ENCODE peak calls at places on chromosome 9, in ten cellular contexts. One of them, this sample, is unnamed.

GRCh38 chr9:106717686-106718085 is 145.3 kb upstream of the ZNF462 start:
- DNase-seq in tibial nerve: no peak
- DNase-seq in HFF-Myc: no peak
- DNase-seq in neural progenitor cell: no peak
- DNase-seq in mammary epithelial cell: peak
- DNase-seq in right atrium auricular region: no peak
- DNase-seq in cardiac muscle cell: peak
- DNase-seq in kidney epithelial cell: peak
- DNase-seq in HepG2: no peak
- DNase-seq in CD8-positive, alpha-beta T cell: no peak
- DNase-seq in this sample: peak

GRCh38 chr9:95880011-95880690 is 4.7 kb downstream of the ERCC6L2 start:
- DNase-seq in tibial nerve: no peak
- DNase-seq in HFF-Myc: no peak
- DNase-seq in neural progenitor cell: no peak
- DNase-seq in mammary epithelial cell: no peak
- DNase-seq in right atrium auricular region: no peak
- DNase-seq in cardiac muscle cell: peak
- DNase-seq in kidney epithelial cell: no peak
- DNase-seq in HepG2: no peak
- DNase-seq in CD8-positive, alpha-beta T cell: no peak
- DNase-seq in this sample: peak

GRCh38 chr9:108434502-108434901 is 421.3 kb downstream of the ACTL7B start:
- DNase-seq in tibial nerve: no peak
- DNase-seq in HFF-Myc: no peak
- DNase-seq in neural progenitor cell: no peak
- DNase-seq in mammary epithelial cell: no peak
- DNase-seq in right atrium auricular region: no peak
- DNase-seq in cardiac muscle cell: peak
- DNase-seq in kidney epithelial cell: no peak
- DNase-seq in HepG2: no peak
- DNase-seq in CD8-positive, alpha-beta T cell: no peak
- DNase-seq in this sample: no peak

GRCh38 chr9:106644661-106645060 is 218.3 kb upstream of the ZNF462 start:
- DNase-seq in tibial nerve: no peak
- DNase-seq in HFF-Myc: no peak
- DNase-seq in neural progenitor cell: no peak
- DNase-seq in mammary epithelial cell: no peak
- DNase-seq in right atrium auricular region: no peak
- DNase-seq in cardiac muscle cell: no peak
- DNase-seq in kidney epithelial cell: no peak
- DNase-seq in HepG2: no peak
- DNase-seq in CD8-positive, alpha-beta T cell: no peak
- DNase-seq in this sample: no peak

GRCh38 chr9:89421595-89421994 is 76.3 kb downstream of the SEMA4D start:
- DNase-seq in tibial nerve: no peak
- DNase-seq in HFF-Myc: no peak
- DNase-seq in neural progenitor cell: no peak
- DNase-seq in mammary epithelial cell: no peak
- DNase-seq in right atrium auricular region: no peak
- DNase-seq in cardiac muscle cell: peak
- DNase-seq in kidney epithelial cell: no peak
- DNase-seq in HepG2: no peak
- DNase-seq in CD8-positive, alpha-beta T cell: no peak
- DNase-seq in this sample: no peak

GRCh38 chr9:89372230-89372816 is 54.0 kb downstream of the SECISBP2 start:
- DNase-seq in tibial nerve: no peak
- DNase-seq in HFF-Myc: no peak
- DNase-seq in neural progenitor cell: peak
- DNase-seq in mammary epithelial cell: no peak
- DNase-seq in right atrium auricular region: no peak
- DNase-seq in cardiac muscle cell: no peak
- DNase-seq in kidney epithelial cell: no peak
- DNase-seq in HepG2: no peak
- DNase-seq in CD8-positive, alpha-beta T cell: peak
- DNase-seq in this sample: no peak

GRCh38 chr9:93898026-93898425 is 57.1 kb downstream of the BARX1 start:
- DNase-seq in tibial nerve: no peak
- DNase-seq in HFF-Myc: no peak
- DNase-seq in neural progenitor cell: no peak
- DNase-seq in mammary epithelial cell: no peak
- DNase-seq in right atrium auricular region: no peak
- DNase-seq in cardiac muscle cell: no peak
- DNase-seq in kidney epithelial cell: no peak
- DNase-seq in HepG2: no peak
- DNase-seq in CD8-positive, alpha-beta T cell: peak
- DNase-seq in this sample: no peak

GRCh38 chr9:110214090-110214489 is 6.1 kb upstream of the C9orf152 start:
- DNase-seq in tibial nerve: no peak
- DNase-seq in HFF-Myc: no peak
- DNase-seq in neural progenitor cell: no peak
- DNase-seq in mammary epithelial cell: peak
- DNase-seq in right atrium auricular region: no peak
- DNase-seq in cardiac muscle cell: no peak
- DNase-seq in kidney epithelial cell: no peak
- DNase-seq in HepG2: peak
- DNase-seq in CD8-positive, alpha-beta T cell: no peak
- DNase-seq in this sample: no peak

GRCh38 chr9:100700689-100701318 is 122.9 kb downstream of the CAVIN4 start:
- DNase-seq in tibial nerve: no peak
- DNase-seq in HFF-Myc: no peak
- DNase-seq in neural progenitor cell: peak
- DNase-seq in mammary epithelial cell: peak
- DNase-seq in right atrium auricular region: no peak
- DNase-seq in cardiac muscle cell: peak
- DNase-seq in kidney epithelial cell: no peak
- DNase-seq in HepG2: peak
- DNase-seq in CD8-positive, alpha-beta T cell: no peak
- DNase-seq in this sample: no peak

GRCh38 chr9:137620581-137620980 is 1.8 kb downstream of the EHMT1 start:
- DNase-seq in tibial nerve: no peak
- DNase-seq in HFF-Myc: no peak
- DNase-seq in neural progenitor cell: no peak
- DNase-seq in mammary epithelial cell: no peak
- DNase-seq in right atrium auricular region: no peak
- DNase-seq in cardiac muscle cell: no peak
- DNase-seq in kidney epithelial cell: no peak
- DNase-seq in HepG2: no peak
- DNase-seq in CD8-positive, alpha-beta T cell: no peak
- DNase-seq in this sample: no peak

GRCh38 chr9:117180896-117181456 is 233.9 kb downstream of the ASTN2 start:
- DNase-seq in tibial nerve: no peak
- DNase-seq in HFF-Myc: no peak
- DNase-seq in neural progenitor cell: no peak
- DNase-seq in mammary epithelial cell: no peak
- DNase-seq in right atrium auricular region: no peak
- DNase-seq in cardiac muscle cell: no peak
- DNase-seq in kidney epithelial cell: no peak
- DNase-seq in HepG2: no peak
- DNase-seq in CD8-positive, alpha-beta T cell: no peak
- DNase-seq in this sample: no peak

GRCh38 chr9:37953204-37953774 is 49.4 kb upstream of the SLC25A51 start:
- DNase-seq in tibial nerve: no peak
- DNase-seq in HFF-Myc: no peak
- DNase-seq in neural progenitor cell: no peak
- DNase-seq in mammary epithelial cell: no peak
- DNase-seq in right atrium auricular region: no peak
- DNase-seq in cardiac muscle cell: no peak
- DNase-seq in kidney epithelial cell: no peak
- DNase-seq in HepG2: no peak
- DNase-seq in CD8-positive, alpha-beta T cell: no peak
- DNase-seq in this sample: no peak

GRCh38 chr9:83304686-83305085 is 233.5 kb downstream of the FRMD3 start:
- DNase-seq in tibial nerve: peak
- DNase-seq in HFF-Myc: no peak
- DNase-seq in neural progenitor cell: no peak
- DNase-seq in mammary epithelial cell: no peak
- DNase-seq in right atrium auricular region: peak
- DNase-seq in cardiac muscle cell: peak
- DNase-seq in kidney epithelial cell: no peak
- DNase-seq in HepG2: no peak
- DNase-seq in CD8-positive, alpha-beta T cell: no peak
- DNase-seq in this sample: peak

GRCh38 chr9:79255681-79256080 is 316.1 kb upstream of the TLE4 start:
- DNase-seq in tibial nerve: no peak
- DNase-seq in HFF-Myc: no peak
- DNase-seq in neural progenitor cell: no peak
- DNase-seq in mammary epithelial cell: no peak
- DNase-seq in right atrium auricular region: no peak
- DNase-seq in cardiac muscle cell: no peak
- DNase-seq in kidney epithelial cell: no peak
- DNase-seq in HepG2: no peak
- DNase-seq in CD8-positive, alpha-beta T cell: no peak
- DNase-seq in this sample: no peak

GRCh38 chr9:79257215-79257614 is 314.6 kb upstream of the TLE4 start:
- DNase-seq in tibial nerve: no peak
- DNase-seq in HFF-Myc: no peak
- DNase-seq in neural progenitor cell: peak
- DNase-seq in mammary epithelial cell: no peak
- DNase-seq in right atrium auricular region: no peak
- DNase-seq in cardiac muscle cell: no peak
- DNase-seq in kidney epithelial cell: no peak
- DNase-seq in HepG2: no peak
- DNase-seq in CD8-positive, alpha-beta T cell: no peak
- DNase-seq in this sample: peak

GRCh38 chr9:79256691-79257213 is 315.0 kb upstream of the TLE4 start:
- DNase-seq in tibial nerve: no peak
- DNase-seq in HFF-Myc: peak
- DNase-seq in neural progenitor cell: peak
- DNase-seq in mammary epithelial cell: peak
- DNase-seq in right atrium auricular region: no peak
- DNase-seq in cardiac muscle cell: peak
- DNase-seq in kidney epithelial cell: peak
- DNase-seq in HepG2: no peak
- DNase-seq in CD8-positive, alpha-beta T cell: no peak
- DNase-seq in this sample: peak

GRCh38 chr9:79257671-79258410 is 313.9 kb upstream of the TLE4 start:
- DNase-seq in tibial nerve: no peak
- DNase-seq in HFF-Myc: no peak
- DNase-seq in neural progenitor cell: peak
- DNase-seq in mammary epithelial cell: no peak
- DNase-seq in right atrium auricular region: no peak
- DNase-seq in cardiac muscle cell: no peak
- DNase-seq in kidney epithelial cell: no peak
- DNase-seq in HepG2: no peak
- DNase-seq in CD8-positive, alpha-beta T cell: no peak
- DNase-seq in this sample: peak

GRCh38 chr9:79254900-79255651 is 316.7 kb upstream of the TLE4 start:
- DNase-seq in tibial nerve: no peak
- DNase-seq in HFF-Myc: no peak
- DNase-seq in neural progenitor cell: peak
- DNase-seq in mammary epithelial cell: no peak
- DNase-seq in right atrium auricular region: no peak
- DNase-seq in cardiac muscle cell: peak
- DNase-seq in kidney epithelial cell: no peak
- DNase-seq in HepG2: no peak
- DNase-seq in CD8-positive, alpha-beta T cell: no peak
- DNase-seq in this sample: no peak
- TF ChIP-seq CTCF in tibial nerve: no peak
- TF ChIP-seq CTCF in HFF-Myc: peak
- TF ChIP-seq CTCF in neural progenitor cell: peak
- TF ChIP-seq CTCF in mammary epithelial cell: peak
- TF ChIP-seq CTCF in right atrium auricular region: no peak
- TF ChIP-seq CTCF in cardiac muscle cell: peak
- TF ChIP-seq CTCF in kidney epithelial cell: peak
- TF ChIP-seq CTCF in HepG2: no peak
- TF ChIP-seq CTCF in CD8-positive, alpha-beta T cell: no peak
- TF ChIP-seq CTCF in this sample: peak

GRCh38 chr9:21970800-21971620 is 23.2 kb downstream of the CDKN2A start:
- DNase-seq in tibial nerve: no peak
- DNase-seq in HFF-Myc: no peak
- DNase-seq in neural progenitor cell: peak
- DNase-seq in mammary epithelial cell: no peak
- DNase-seq in right atrium auricular region: no peak
- DNase-seq in cardiac muscle cell: no peak
- DNase-seq in kidney epithelial cell: no peak
- DNase-seq in HepG2: no peak
- DNase-seq in CD8-positive, alpha-beta T cell: no peak
- DNase-seq in this sample: no peak

GRCh38 chr9:21974542-21975409 is 19.4 kb downstream of the CDKN2A start:
- DNase-seq in tibial nerve: no peak
- DNase-seq in HFF-Myc: no peak
- DNase-seq in neural progenitor cell: peak
- DNase-seq in mammary epithelial cell: no peak
- DNase-seq in right atrium auricular region: no peak
- DNase-seq in cardiac muscle cell: peak
- DNase-seq in kidney epithelial cell: no peak
- DNase-seq in HepG2: no peak
- DNase-seq in CD8-positive, alpha-beta T cell: no peak
- DNase-seq in this sample: no peak

GRCh38 chr9:21970001-21970799 is 24.0 kb downstream of the CDKN2A start:
- DNase-seq in tibial nerve: no peak
- DNase-seq in HFF-Myc: no peak
- DNase-seq in neural progenitor cell: peak
- DNase-seq in mammary epithelial cell: no peak
- DNase-seq in right atrium auricular region: no peak
- DNase-seq in cardiac muscle cell: no peak
- DNase-seq in kidney epithelial cell: no peak
- DNase-seq in HepG2: no peak
- DNase-seq in CD8-positive, alpha-beta T cell: no peak
- DNase-seq in this sample: no peak

GRCh38 chr9:21974230-21974541 is 20.0 kb downstream of the CDKN2A start:
- DNase-seq in tibial nerve: no peak
- DNase-seq in HFF-Myc: no peak
- DNase-seq in neural progenitor cell: no peak
- DNase-seq in mammary epithelial cell: no peak
- DNase-seq in right atrium auricular region: no peak
- DNase-seq in cardiac muscle cell: no peak
- DNase-seq in kidney epithelial cell: no peak
- DNase-seq in HepG2: no peak
- DNase-seq in CD8-positive, alpha-beta T cell: no peak
- DNase-seq in this sample: no peak

GRCh38 chr9:21972361-21972760 is 21.8 kb downstream of the CDKN2A start:
- DNase-seq in tibial nerve: no peak
- DNase-seq in HFF-Myc: no peak
- DNase-seq in neural progenitor cell: no peak
- DNase-seq in mammary epithelial cell: no peak
- DNase-seq in right atrium auricular region: no peak
- DNase-seq in cardiac muscle cell: no peak
- DNase-seq in kidney epithelial cell: no peak
- DNase-seq in HepG2: no peak
- DNase-seq in CD8-positive, alpha-beta T cell: no peak
- DNase-seq in this sample: no peak
- H3K4me3 ChIP-seq in tibial nerve: no peak
- H3K4me3 ChIP-seq in HFF-Myc: no peak
- H3K4me3 ChIP-seq in neural progenitor cell: no peak
- H3K4me3 ChIP-seq in mammary epithelial cell: no peak
- H3K4me3 ChIP-seq in right atrium auricular region: no peak
- H3K4me3 ChIP-seq in cardiac muscle cell: no peak
- H3K4me3 ChIP-seq in kidney epithelial cell: no peak
- H3K4me3 ChIP-seq in HepG2: no peak
- H3K4me3 ChIP-seq in CD8-positive, alpha-beta T cell: no peak
- H3K4me3 ChIP-seq in this sample: no peak

GRCh38 chr9:14769235-14769580 is 46.7 kb upstream of the CER1 start:
- DNase-seq in tibial nerve: no peak
- DNase-seq in HFF-Myc: no peak
- DNase-seq in neural progenitor cell: peak
- DNase-seq in mammary epithelial cell: peak
- DNase-seq in right atrium auricular region: no peak
- DNase-seq in cardiac muscle cell: peak
- DNase-seq in kidney epithelial cell: no peak
- DNase-seq in HepG2: no peak
- DNase-seq in CD8-positive, alpha-beta T cell: no peak
- DNase-seq in this sample: peak
- TF ChIP-seq CTCF in tibial nerve: no peak
- TF ChIP-seq CTCF in HFF-Myc: peak
- TF ChIP-seq CTCF in neural progenitor cell: peak
- TF ChIP-seq CTCF in mammary epithelial cell: peak
- TF ChIP-seq CTCF in right atrium auricular region: no peak
- TF ChIP-seq CTCF in cardiac muscle cell: peak
- TF ChIP-seq CTCF in kidney epithelial cell: peak
- TF ChIP-seq CTCF in HepG2: no peak
- TF ChIP-seq CTCF in CD8-positive, alpha-beta T cell: no peak
- TF ChIP-seq CTCF in this sample: peak

GRCh38 chr9:114735732-114736131 is 53.7 kb upstream of the TEX48 start:
- DNase-seq in tibial nerve: no peak
- DNase-seq in HFF-Myc: no peak
- DNase-seq in neural progenitor cell: no peak
- DNase-seq in mammary epithelial cell: no peak
- DNase-seq in right atrium auricular region: no peak
- DNase-seq in cardiac muscle cell: peak
- DNase-seq in kidney epithelial cell: no peak
- DNase-seq in HepG2: no peak
- DNase-seq in CD8-positive, alpha-beta T cell: no peak
- DNase-seq in this sample: no peak
- H3K4me3 ChIP-seq in tibial nerve: no peak
- H3K4me3 ChIP-seq in HFF-Myc: no peak
- H3K4me3 ChIP-seq in neural progenitor cell: no peak
- H3K4me3 ChIP-seq in mammary epithelial cell: no peak
- H3K4me3 ChIP-seq in right atrium auricular region: no peak
- H3K4me3 ChIP-seq in cardiac muscle cell: no peak
- H3K4me3 ChIP-seq in kidney epithelial cell: no peak
- H3K4me3 ChIP-seq in HepG2: no peak
- H3K4me3 ChIP-seq in CD8-positive, alpha-beta T cell: no peak
- H3K4me3 ChIP-seq in this sample: no peak